ENCODE peak calls at places on chromosomes 11 and 22, in ten cellular contexts. V is activated CD8-positive, alpha-beta T cell treated with anti-CD3 and anti-CD28 coated beads for 36 hours; T is right atrium auricular region; J is fibroblast of mammary gland; Q is A549; F is nephron progenitor cell; A is choroid plexus epithelial cell; K is fibroblast of the aortic adventitia; Y is AG09309; P is fibroblast of pulmonary artery. B is an unnamed sample.

GRCh38 chr11:73228268-73229134 is 10.4 kb downstream of the P2RY2 start:
- DNase-seq in J (no peak), K (no peak), V (no peak), Q (no peak), A (no peak), Y (no peak), F (peak), P (no peak), T (no peak), B (no peak)

GRCh38 chr11:31870609-31871309 is 59.6 kb upstream of the PAX6 start:
- DNase-seq in K (peak), J (peak), F (peak), Y (no peak), T (no peak), P (peak), V (peak), A (peak), Q (peak), B (peak)

GRCh38 chr11:116990061-116990473 is 108.2 kb downstream of the SIK3 start:
- DNase-seq in A (peak), V (no peak), Q (no peak), Y (peak), J (peak), K (peak), F (no peak), P (peak), T (no peak), B (no peak)

GRCh38 chr11:104163100-104164027 is 583 bp downstream of the PDGFD start:
- DNase-seq in V (no peak), P (peak), K (peak), Q (peak), A (peak), Y (no peak), F (peak), T (no peak), J (peak), B (peak)

GRCh38 chr11:32435511-32435946 is at the start of gene WT1:
- DNase-seq in A (no peak), T (no peak), Q (peak), K (peak), Y (no peak), J (no peak), V (no peak), P (peak), F (peak), B (no peak)

GRCh38 chr11:75344761-75345454 is 6.6 kb downstream of the ARRB1 start:
- DNase-seq in Y (no peak), Q (no peak), J (peak), V (no peak), F (no peak), A (no peak), K (no peak), P (no peak), T (no peak), B (no peak)

GRCh38 chr11:125679397-125679796 is 1.2 kb downstream of the ACRV1 start:
- DNase-seq in K (peak), T (no peak), V (no peak), Y (no peak), P (no peak), F (no peak), J (peak), A (peak), Q (no peak), B (no peak)

GRCh38 chr11:124167852-124168251 is 15.3 kb upstream of the OR10D3 start:
- DNase-seq in Q (no peak), F (no peak), K (no peak), Y (no peak), P (no peak), A (peak), J (no peak), V (no peak), T (no peak), B (no peak)

GRCh38 chr22:47337161-47337621 is 574.7 kb downstream of the TBC1D22A start:
- DNase-seq in Q (peak), Y (peak), J (peak), P (peak), K (peak), F (no peak), T (peak), V (peak), A (peak), B (no peak)

GRCh38 chr11:69377953-69378302 is 84.0 kb downstream of the MYEOV start:
- DNase-seq in F (no peak), J (no peak), Y (no peak), A (no peak), T (no peak), K (no peak), P (no peak), V (no peak), Q (no peak), B (no peak)

GRCh38 chr22:41237707-41238569 is 2.8 kb downstream of the CHADL start:
- DNase-seq in V (peak), Q (no peak), K (no peak), A (peak), J (peak), F (peak), T (peak), Y (no peak), P (peak), B (peak)

GRCh38 chr22:35641494-35642120 is 6.6 kb upstream of the APOL6 start:
- DNase-seq in F (no peak), P (no peak), V (no peak), A (no peak), K (no peak), Y (no peak), T (no peak), Q (no peak), J (no peak), B (no peak)

GRCh38 chr22:20562607-20563463 is 55.4 kb downstream of the MED15 start:
- DNase-seq in Q (no peak), V (no peak), F (no peak), Y (no peak), A (no peak), J (no peak), P (no peak), K (no peak), T (no peak), B (no peak)

GRCh38 chr11:13335319-13335718 is 57.7 kb downstream of the BMAL1 start:
- DNase-seq in F (peak), Y (peak), A (peak), V (peak), P (peak), Q (peak), J (peak), T (peak), K (peak), B (peak)

GRCh38 chr22:20127869-20128618 is 3.6 kb upstream of the ZDHHC8 start:
- DNase-seq in J (no peak), Q (no peak), A (no peak), T (no peak), Y (no peak), F (no peak), P (no peak), K (no peak), V (no peak), B (no peak)

GRCh38 chr11:68118753-68119448 is 2.3 kb downstream of the CHKA start:
- DNase-seq in J (no peak), K (no peak), A (peak), T (no peak), V (no peak), F (no peak), Y (no peak), P (no peak), Q (no peak), B (peak)

GRCh38 chr11:109405671-109406070 is 16.3 kb upstream of the C11orf87 start:
- DNase-seq in V (no peak), Y (no peak), K (peak), A (peak), T (no peak), F (no peak), J (peak), P (no peak), Q (no peak), B (no peak)

GRCh38 chr11:73177380-73178091 is 35.4 kb upstream of the FCHSD2 start:
- DNase-seq in Y (no peak), T (peak), A (no peak), P (peak), V (no peak), K (peak), Q (no peak), F (no peak), J (no peak), B (no peak)

GRCh38 chr11:134740590-134741342 is 328.7 kb upstream of the B3GAT1 start:
- DNase-seq in J (no peak), Q (no peak), A (no peak), F (no peak), K (no peak), V (no peak), P (no peak), Y (no peak), T (no peak), B (no peak)

GRCh38 chr11:1573847-1574255 is 1.8 kb upstream of the DUSP8 start:
- DNase-seq in V (no peak), K (no peak), A (no peak), F (no peak), P (no peak), J (no peak), Q (peak), Y (no peak), T (no peak), B (peak)

GRCh38 chr11:2758751-2759150 is 59.0 kb upstream of the KCNQ1OT1 start:
- DNase-seq in V (no peak), A (no peak), J (no peak), K (no peak), P (no peak), F (no peak), T (no peak), Y (no peak), Q (no peak), B (no peak)

GRCh38 chr22:20884454-20884853 is 25.6 kb downstream of the SNAP29 start:
- DNase-seq in F (no peak), P (no peak), K (no peak), J (no peak), V (no peak), A (no peak), Q (no peak), T (no peak), Y (no peak), B (no peak)

GRCh38 chr22:17269607-17270261 is 50.5 kb upstream of the ADA2 start:
- DNase-seq in A (no peak), T (no peak), V (no peak), P (no peak), Q (no peak), F (no peak), J (no peak), K (no peak), Y (no peak), B (no peak)

GRCh38 chr11:44939673-44940072 is 11.0 kb downstream of the TP53I11 start:
- DNase-seq in A (no peak), P (peak), V (no peak), Y (no peak), T (peak), Q (no peak), K (no peak), F (no peak), J (peak), B (no peak)

GRCh38 chr22:48898524-48899377 is 928.9 kb downstream of the BRD1 start:
- DNase-seq in Y (no peak), Q (no peak), K (no peak), J (no peak), A (no peak), F (no peak), V (no peak), P (no peak), T (peak), B (no peak)

GRCh38 chr11:119369035-119369925 is 12.2 kb downstream of the USP2 start:
- DNase-seq in P (no peak), Y (no peak), V (no peak), T (no peak), K (no peak), A (no peak), F (no peak), J (peak), Q (no peak), B (no peak)

GRCh38 chr22:46071451-46072029 is 78.8 kb upstream of the PPARA start:
- DNase-seq in Q (peak), P (peak), T (peak), A (peak), K (peak), Y (peak), V (peak), F (peak), J (peak), B (no peak)

GRCh38 chr11:46210133-46210636 is 67.3 kb upstream of the CREB3L1 start:
- DNase-seq in P (peak), K (peak), Q (peak), V (peak), Y (peak), A (peak), T (no peak), F (no peak), J (peak), B (peak)

GRCh38 chr11:126564588-126564987 is 209.1 kb downstream of the ST3GAL4 start:
- DNase-seq in F (no peak), V (no peak), J (no peak), A (no peak), K (no peak), T (no peak), Y (no peak), Q (no peak), P (no peak), B (no peak)

GRCh38 chr22:49012695-49013094 is 815.0 kb downstream of the BRD1 start:
- DNase-seq in K (no peak), T (peak), Y (no peak), P (no peak), J (no peak), A (no peak), F (no peak), Q (no peak), V (no peak), B (no peak)

GRCh38 chr22:50059185-50059880 is 1.2 kb upstream of the TTLL8 start:
- DNase-seq in P (peak), Q (peak), A (peak), J (peak), Y (peak), T (no peak), K (peak), V (no peak), F (peak), B (no peak)

GRCh38 chr11:121539000-121539399 is 86.2 kb upstream of the SORL1-AS1 start:
- DNase-seq in Q (no peak), F (no peak), Y (no peak), K (no peak), T (no peak), J (peak), P (no peak), V (no peak), A (no peak), B (no peak)

GRCh38 chr11:95913830-95914229 is 10.1 kb downstream of the MTMR2 start:
- DNase-seq in Q (no peak), F (no peak), K (no peak), J (no peak), Y (no peak), V (no peak), T (no peak), P (no peak), A (no peak), B (no peak)

GRCh38 chr11:6357222-6357621 is 33.1 kb upstream of the SMPD1 start:
- DNase-seq in K (peak), T (peak), Y (peak), V (peak), F (no peak), P (peak), J (peak), A (peak), Q (peak), B (no peak)

GRCh38 chr22:30221121-30221992 is 25.2 kb downstream of the LIF start:
- DNase-seq in T (no peak), A (no peak), Q (no peak), P (no peak), F (no peak), Y (no peak), J (no peak), K (no peak), V (peak), B (peak)

GRCh38 chr22:19329454-19329853 is 37.9 kb upstream of the CLTCL1 start:
- DNase-seq in J (no peak), K (no peak), F (no peak), T (no peak), V (no peak), A (no peak), Y (no peak), P (no peak), Q (no peak), B (no peak)

GRCh38 chr11:8045839-8046238 is 35.2 kb upstream of the TUB start:
- DNase-seq in Q (no peak), J (no peak), T (peak), K (no peak), A (no peak), V (no peak), F (no peak), P (no peak), Y (no peak), B (no peak)

GRCh38 chr22:49971232-49972162 is 10.9 kb downstream of the PIM3 start:
- DNase-seq in Q (peak), F (peak), A (peak), P (peak), K (peak), J (peak), V (peak), T (peak), Y (no peak), B (peak)

GRCh38 chr22:46537221-46537945 is at the start of gene CELSR1:
- DNase-seq in K (peak), F (peak), T (no peak), P (peak), A (peak), Y (no peak), J (no peak), V (peak), Q (peak), B (peak)

DNA sequence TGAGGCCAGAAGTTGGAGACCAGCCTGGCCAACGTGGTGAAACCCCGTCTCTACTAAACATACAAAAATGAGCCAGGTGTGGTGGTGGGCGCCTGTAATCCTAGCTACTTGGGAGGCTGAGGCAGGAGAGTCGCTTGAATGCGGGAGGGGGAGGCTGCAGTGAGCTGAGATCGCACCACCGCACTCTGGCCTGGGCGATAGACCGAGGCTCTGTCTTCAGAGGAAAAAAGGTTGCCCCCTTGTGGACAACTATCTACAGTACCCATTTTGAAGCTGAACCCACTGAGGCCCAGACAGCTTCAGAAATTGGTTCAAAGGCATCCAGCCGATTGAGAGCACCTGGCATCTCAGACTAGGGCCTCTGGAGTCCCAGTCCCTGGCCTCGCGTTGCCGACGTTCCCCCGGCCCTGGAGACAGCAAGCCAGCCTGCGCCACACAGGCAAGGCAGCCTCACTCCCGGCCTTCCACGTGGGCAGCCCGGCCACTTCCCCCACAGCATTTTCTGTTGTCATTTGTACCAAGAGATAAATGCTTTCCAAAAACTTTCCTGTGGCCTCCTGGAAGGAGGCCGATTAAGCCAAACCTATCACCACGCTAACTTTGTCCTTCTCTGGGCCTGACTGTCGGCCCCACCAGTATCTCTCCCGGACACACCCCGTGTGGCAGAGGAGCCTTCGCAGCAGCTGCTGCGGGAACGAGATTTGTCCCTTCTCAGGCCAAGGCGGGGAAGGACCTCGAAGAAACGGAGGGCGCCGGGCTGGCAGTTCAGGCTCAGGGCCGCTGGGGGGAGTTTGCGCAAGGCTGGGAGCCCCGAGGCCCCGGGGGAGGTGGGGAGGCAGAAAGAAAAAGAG is 82.8 kb downstream of the FLI1 start:
- DNase-seq in K (peak), V (peak), Q (peak), Y (no peak), A (peak), F (peak), T (peak), P (peak), J (peak), B (peak)
- TF ChIP-seq CTCF in K (peak), V (peak), Q (peak), Y (peak), A (peak), F (peak), T (peak), P (peak), J (peak), B (peak)

GRCh38 chr11:113876074-113876797 is 864 bp upstream of the USP28 start:
- DNase-seq in J (no peak), Q (no peak), V (no peak), A (no peak), K (no peak), Y (no peak), P (no peak), T (no peak), F (no peak), B (no peak)

GRCh38 chr11:113873241-113873626 is 2.1 kb downstream of the USP28 start:
- DNase-seq in A (peak), J (peak), Y (no peak), P (no peak), F (no peak), V (no peak), T (peak), Q (no peak), K (peak), B (no peak)

GRCh38 chr11:113874096-113874919 is 1.1 kb downstream of the USP28 start:
- DNase-seq in J (no peak), T (no peak), A (peak), V (no peak), F (no peak), Y (no peak), Q (no peak), K (peak), P (no peak), B (no peak)

GRCh38 chr11:113875414-113876073 is at the start of gene USP28:
- DNase-seq in K (peak), F (peak), V (peak), T (peak), Y (peak), P (peak), Q (peak), J (peak), A (peak), B (peak)

GRCh38 chr11:113874920-113875413 is 405 bp downstream of the USP28 start:
- DNase-seq in A (peak), J (peak), P (peak), Q (no peak), F (no peak), K (peak), Y (no peak), V (peak), T (no peak), B (no peak)
- TF ChIP-seq CTCF in A (no peak), J (no peak), P (no peak), Q (no peak), F (no peak), K (peak), Y (peak), V (no peak), T (no peak), B (no peak)

GRCh38 chr22:27406389-27406861 is 395.1 kb downstream of the MN1 start:
- DNase-seq in V (no peak), F (no peak), K (peak), Q (no peak), Y (no peak), J (peak), A (no peak), P (no peak), T (no peak), B (no peak)
- TF ChIP-seq CTCF in V (no peak), F (no peak), K (no peak), Q (no peak), Y (no peak), J (no peak), A (no peak), P (no peak), T (no peak), B (no peak)

GRCh38 chr11:17772704-17773600 is 38.4 kb downstream of the KCNC1 start:
- DNase-seq in Q (no peak), P (no peak), J (no peak), A (no peak), K (no peak), F (peak), Y (no peak), T (no peak), V (no peak), B (no peak)
- TF ChIP-seq CTCF in Q (no peak), P (no peak), J (no peak), A (no peak), K (no peak), F (no peak), Y (no peak), T (no peak), V (no peak), B (no peak)

B was measured in GM10248.